ENCODE peak calls at places on chromosomes 6 and 20, in seven cellular contexts. O is A549; V is CD4-positive, alpha-beta memory T cell; W is choroid plexus epithelial cell; G is AG04449; Q is tibial nerve; D is mucosa of descending colon. A is an unnamed sample.

GRCh38 chr6:56906752-56907151 is 48.2 kb upstream of the BEND6 start:
- DNase-seq in W (peak), O (no peak), G (no peak), Q (no peak), V (no peak), D (no peak), A (no peak)

GRCh38 chr20:19918965-19919329 is 98.2 kb upstream of the NAA20 start:
- DNase-seq in O (no peak), Q (no peak), V (no peak), W (no peak), D (no peak), G (no peak), A (no peak)

GRCh38 chr6:79608334-79609224 is 22.6 kb upstream of the SH3BGRL2 start:
- DNase-seq in D (peak), Q (no peak), O (peak), W (no peak), G (no peak), V (no peak), A (no peak)

GRCh38 chr20:35066194-35066593 is 26.4 kb downstream of the TRPC4AP start:
- DNase-seq in Q (no peak), G (no peak), O (no peak), D (no peak), V (no peak), W (no peak), A (no peak)

GRCh38 chr20:59645316-59645715 is 41.0 kb downstream of the PHACTR3 start:
- DNase-seq in O (no peak), Q (no peak), D (no peak), V (no peak), W (no peak), G (no peak), A (no peak)

GRCh38 chr6:71509142-71509541 is 220.5 kb downstream of the OGFRL1 start:
- DNase-seq in W (no peak), G (no peak), D (no peak), Q (no peak), O (no peak), V (no peak), A (no peak)

GRCh38 chr20:10291564-10292240 is 73.1 kb downstream of the SNAP25 start:
- DNase-seq in O (no peak), W (no peak), V (no peak), G (no peak), D (no peak), Q (no peak), A (no peak)

GRCh38 chr6:151616091-151616513 is 122.3 kb downstream of the CCDC170 start:
- DNase-seq in Q (no peak), V (no peak), W (no peak), O (no peak), D (no peak), G (no peak), A (no peak)

GRCh38 chr20:58138395-58138794 is 90.1 kb downstream of the ANKRD60 start:
- DNase-seq in W (no peak), O (no peak), Q (no peak), V (no peak), G (no peak), D (no peak), A (no peak)

GRCh38 chr20:17909745-17910345 is 58.7 kb downstream of the SNX5 start:
- DNase-seq in G (no peak), D (no peak), V (no peak), W (peak), Q (no peak), O (no peak), A (peak)

GRCh38 chr6:7920425-7920824 is 9.8 kb upstream of the TXNDC5 start:
- DNase-seq in D (no peak), W (no peak), Q (no peak), G (no peak), O (no peak), V (no peak), A (no peak)

GRCh38 chr6:7769702-7770101 is 43.8 kb downstream of the BMP6 start:
- DNase-seq in Q (no peak), V (no peak), G (no peak), D (no peak), W (peak), O (peak), A (peak)

GRCh38 chr6:11258260-11259237 is 26.1 kb upstream of the NEDD9 start:
- DNase-seq in V (peak), O (no peak), D (peak), Q (no peak), G (no peak), W (peak), A (no peak)

GRCh38 chr6:104218132-104218531 is 641.6 kb downstream of the HACE1 start:
- DNase-seq in O (no peak), W (peak), G (no peak), Q (no peak), V (no peak), D (no peak), A (no peak)

GRCh38 chr6:52161689-52162438 is 24.3 kb upstream of the IL17A start:
- DNase-seq in V (no peak), O (no peak), W (no peak), D (no peak), G (no peak), Q (no peak), A (no peak)

GRCh38 chr6:43077981-43078411 is 1.9 kb downstream of the PTK7 start:
- DNase-seq in D (no peak), W (peak), V (no peak), G (no peak), O (no peak), Q (no peak), A (no peak)
- H3K4me3 ChIP-seq in D (no peak), W (peak), V (no peak), G (peak), O (no peak), Q (no peak), A (peak)

DNA sequence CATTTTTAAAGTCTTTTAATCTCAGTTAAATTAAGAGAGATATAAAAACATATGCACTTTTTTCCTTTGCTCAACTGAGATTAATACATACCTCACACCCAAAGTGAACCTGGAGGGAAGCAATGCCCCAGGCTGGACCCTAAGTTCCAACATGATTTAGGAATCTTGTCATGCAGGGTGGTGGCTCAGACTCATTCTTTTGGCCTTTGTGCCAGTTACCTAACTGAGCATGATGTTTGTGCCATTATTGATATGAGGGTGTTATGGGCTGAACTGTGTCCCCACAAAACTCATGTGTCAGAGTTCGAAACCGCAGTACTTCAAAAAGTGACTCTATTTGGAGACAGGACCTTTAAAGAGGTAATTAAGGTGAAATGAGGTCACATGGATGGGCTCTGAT is 188.0 kb downstream of the ARHGAP18 start:
- DNase-seq in W (no peak), O (no peak), G (no peak), D (no peak), V (no peak), Q (no peak), A (no peak)
- H3K4me3 ChIP-seq in W (no peak), O (no peak), G (no peak), D (no peak), V (no peak), Q (no peak), A (no peak)

GRCh38 chr6:166586424-166587156 is at the start of gene RAMACL:
- DNase-seq in V (peak), D (peak), G (no peak), O (peak), Q (no peak), W (peak), A (no peak)

GRCh38 chr6:166588691-166589333 is 2.3 kb upstream of the RAMACL start:
- DNase-seq in G (peak), D (no peak), W (peak), O (no peak), V (no peak), Q (no peak), A (peak)

GRCh38 chr6:166589334-166589731 is 2.9 kb upstream of the RAMACL start:
- DNase-seq in D (no peak), O (no peak), Q (no peak), G (no peak), W (no peak), V (no peak), A (no peak)

GRCh38 chr6:166589786-166590574 is 3.5 kb upstream of the RAMACL start:
- DNase-seq in Q (no peak), V (no peak), G (no peak), O (no peak), D (no peak), W (no peak), A (no peak)

DNA sequence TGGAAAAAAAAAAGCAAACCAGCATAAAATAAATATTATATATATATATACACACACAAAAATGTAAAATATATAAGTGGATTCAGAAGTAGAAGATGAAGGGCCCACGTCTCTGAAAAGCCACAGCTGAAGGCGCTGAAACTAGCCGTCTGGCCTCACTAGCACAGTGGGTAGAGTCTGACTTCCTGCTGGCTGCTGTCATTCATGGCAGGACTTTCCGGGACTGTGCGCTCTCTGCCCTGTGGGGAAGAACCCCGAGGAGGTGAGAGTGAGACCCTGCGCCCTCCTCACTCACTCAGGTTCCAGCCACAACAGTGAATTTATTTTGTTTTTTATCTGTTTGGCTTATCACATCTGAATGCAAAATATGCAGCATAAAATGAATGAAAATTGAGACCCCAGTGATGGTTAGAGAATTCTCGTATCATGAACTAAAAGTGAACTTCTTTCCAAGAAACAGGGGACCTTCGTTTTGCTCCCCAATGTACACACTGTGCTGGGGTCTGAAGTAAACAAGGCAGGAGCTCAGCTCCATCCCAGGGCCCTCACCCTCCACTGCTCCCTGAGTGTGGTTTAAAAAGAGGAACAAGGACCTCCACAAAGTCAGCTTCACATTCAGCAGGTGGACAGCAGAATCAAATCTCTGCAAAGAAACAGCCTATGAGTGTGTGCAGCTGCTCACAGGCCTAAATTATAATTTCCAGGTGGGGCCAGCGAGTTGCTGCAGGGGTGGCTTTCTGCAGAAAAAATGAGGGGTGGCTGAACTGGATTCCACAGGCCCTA is 1.3 kb upstream of the RAMACL start:
- DNase-seq in W (peak), V (no peak), D (no peak), Q (no peak), O (no peak), G (no peak), A (no peak)
- H3K4me3 ChIP-seq in W (no peak), V (no peak), D (no peak), Q (no peak), O (no peak), G (no peak), A (no peak)

DNA sequence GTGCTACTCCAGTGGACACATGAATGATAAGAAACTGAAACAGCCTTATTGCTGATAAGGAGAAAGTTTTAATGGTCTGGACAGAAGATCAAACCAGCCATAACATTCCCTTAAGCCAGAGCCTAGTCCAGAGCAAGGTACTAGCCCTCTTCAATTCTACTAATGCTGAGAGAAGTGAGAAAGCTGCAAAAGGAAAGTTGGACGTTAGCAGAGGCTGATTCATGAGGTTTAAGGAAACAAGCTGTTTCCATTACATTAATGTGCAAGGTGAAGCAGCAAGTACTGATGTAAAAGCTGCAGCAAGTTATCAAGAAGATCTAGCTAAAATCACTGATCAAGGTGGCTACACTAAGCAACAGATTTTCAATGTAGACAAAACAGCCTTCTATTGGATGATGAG is 634.4 kb downstream of the KIF16B start:
- DNase-seq in W (no peak), V (no peak), Q (no peak), O (no peak), G (no peak), D (no peak), A (no peak)
- H3K4me3 ChIP-seq in W (no peak), V (no peak), Q (no peak), O (no peak), G (no peak), D (no peak), A (no peak)

GRCh38 chr6:148700047-148700712 is 46.6 kb upstream of the UST start:
- DNase-seq in D (no peak), G (no peak), V (no peak), Q (no peak), W (no peak), O (no peak), A (peak)
- H3K4me3 ChIP-seq in D (no peak), G (peak), V (peak), Q (no peak), W (peak), O (peak), A (no peak)

GRCh38 chr6:31114540-31114876 is at the start of gene PSORS1C1:
- DNase-seq in D (peak), G (peak), W (peak), V (no peak), O (peak), Q (peak), A (peak)
- H3K4me3 ChIP-seq in D (no peak), G (peak), W (peak), V (no peak), O (peak), Q (no peak), A (peak)